ENCODE peak calls at places on chromosomes 11 and 22, in seven cellular contexts. One of them, this sample, is unnamed.

GRCh38 chr11:18012906-18013781 is at the start of gene SERGEF:
- DNase-seq in T-helper 9 cell: peak; percentile 91
- DNase-seq in Daoy: peak; percentile 95
- DNase-seq in EL: peak; percentile 92
- DNase-seq in activated CD4-positive, alpha-beta T cell treated with anti-CD3 and anti-CD28 coated beads, Interleukin-2, amount 10 ng/mL, durations not matched to agents 7 days and 5 days: peak; percentile 94
- DNase-seq in brain microvascular endothelial cell: peak; percentile 65
- DNase-seq in NCI-H345: peak; percentile 97
- DNase-seq in this sample: peak; percentile 75

GRCh38 chr11:77473001-77473800 is 693 bp downstream of the PAK1 start:
- DNase-seq in NCI-H345: peak; percentile 62
- DNase-seq in brain microvascular endothelial cell: no peak
- DNase-seq in Daoy: peak; percentile 63
- DNase-seq in activated CD4-positive, alpha-beta T cell treated with anti-CD3 and anti-CD28 coated beads, Interleukin-2, amount 10 ng/mL, durations not matched to agents 7 days and 5 days: peak; percentile 62
- DNase-seq in T-helper 9 cell: peak; percentile 43
- DNase-seq in EL: peak; percentile 51
- DNase-seq in this sample: no peak

GRCh38 chr11:128302425-128303186 is 284.8 kb downstream of the ETS1 start:
- DNase-seq in NCI-H345: no peak
- DNase-seq in activated CD4-positive, alpha-beta T cell treated with anti-CD3 and anti-CD28 coated beads, Interleukin-2, amount 10 ng/mL, durations not matched to agents 7 days and 5 days: peak; percentile 92
- DNase-seq in Daoy: no peak
- DNase-seq in EL: no peak
- DNase-seq in brain microvascular endothelial cell: no peak
- DNase-seq in T-helper 9 cell: peak; percentile 45
- DNase-seq in this sample: peak; percentile 82

GRCh38 chr11:13962562-13963168 is at the start of gene SPON1:
- DNase-seq in Daoy: peak; percentile 41
- DNase-seq in activated CD4-positive, alpha-beta T cell treated with anti-CD3 and anti-CD28 coated beads, Interleukin-2, amount 10 ng/mL, durations not matched to agents 7 days and 5 days: peak; percentile 44
- DNase-seq in EL: no peak
- DNase-seq in brain microvascular endothelial cell: no peak
- DNase-seq in T-helper 9 cell: no peak
- DNase-seq in NCI-H345: no peak
- DNase-seq in this sample: no peak

GRCh38 chr11:114399903-114400221 is 449 bp downstream of the C11orf71 start:
- DNase-seq in EL: no peak
- DNase-seq in T-helper 9 cell: no peak
- DNase-seq in NCI-H345: peak; percentile 60
- DNase-seq in Daoy: no peak
- DNase-seq in brain microvascular endothelial cell: no peak
- DNase-seq in activated CD4-positive, alpha-beta T cell treated with anti-CD3 and anti-CD28 coated beads, Interleukin-2, amount 10 ng/mL, durations not matched to agents 7 days and 5 days: no peak
- DNase-seq in this sample: peak; percentile 2

GRCh38 chr11:34650528-34650927 is 29.6 kb downstream of the EHF start:
- DNase-seq in NCI-H345: no peak
- DNase-seq in activated CD4-positive, alpha-beta T cell treated with anti-CD3 and anti-CD28 coated beads, Interleukin-2, amount 10 ng/mL, durations not matched to agents 7 days and 5 days: peak; percentile 67
- DNase-seq in T-helper 9 cell: peak; percentile 41
- DNase-seq in Daoy: peak; percentile 58
- DNase-seq in brain microvascular endothelial cell: no peak
- DNase-seq in EL: no peak
- DNase-seq in this sample: peak; percentile 91

GRCh38 chr22:26658671-26659478 is 1.5 kb downstream of the MIAT start:
- DNase-seq in NCI-H345: peak; percentile 85
- DNase-seq in brain microvascular endothelial cell: peak; percentile 94
- DNase-seq in Daoy: peak; percentile 95
- DNase-seq in EL: peak; percentile 94
- DNase-seq in activated CD4-positive, alpha-beta T cell treated with anti-CD3 and anti-CD28 coated beads, Interleukin-2, amount 10 ng/mL, durations not matched to agents 7 days and 5 days: peak; percentile 79
- DNase-seq in T-helper 9 cell: peak; percentile 54
- DNase-seq in this sample: no peak

GRCh38 chr11:57568330-57568766 is 876 bp upstream of the UBE2L6 start:
- DNase-seq in activated CD4-positive, alpha-beta T cell treated with anti-CD3 and anti-CD28 coated beads, Interleukin-2, amount 10 ng/mL, durations not matched to agents 7 days and 5 days: no peak
- DNase-seq in EL: peak; percentile 80
- DNase-seq in Daoy: no peak
- DNase-seq in brain microvascular endothelial cell: peak; percentile 60
- DNase-seq in NCI-H345: peak; percentile 78
- DNase-seq in T-helper 9 cell: peak; percentile 91
- DNase-seq in this sample: peak; percentile 51

GRCh38 chr22:50115693-50116092 is 25.9 kb downstream of the MOV10L1 start:
- DNase-seq in NCI-H345: no peak
- DNase-seq in Daoy: no peak
- DNase-seq in T-helper 9 cell: no peak
- DNase-seq in EL: peak; percentile 87
- DNase-seq in activated CD4-positive, alpha-beta T cell treated with anti-CD3 and anti-CD28 coated beads, Interleukin-2, amount 10 ng/mL, durations not matched to agents 7 days and 5 days: no peak
- DNase-seq in brain microvascular endothelial cell: no peak
- DNase-seq in this sample: no peak

GRCh38 chr11:105968021-105968697 is 53.9 kb downstream of the MSANTD4 start:
- DNase-seq in brain microvascular endothelial cell: peak; percentile 3
- DNase-seq in NCI-H345: no peak
- DNase-seq in Daoy: peak; percentile 41
- DNase-seq in EL: peak; percentile 31
- DNase-seq in activated CD4-positive, alpha-beta T cell treated with anti-CD3 and anti-CD28 coated beads, Interleukin-2, amount 10 ng/mL, durations not matched to agents 7 days and 5 days: no peak
- DNase-seq in T-helper 9 cell: no peak
- DNase-seq in this sample: no peak

GRCh38 chr22:35148381-35148780 is 82.4 kb downstream of the ISX start:
- DNase-seq in NCI-H345: no peak
- DNase-seq in EL: no peak
- DNase-seq in activated CD4-positive, alpha-beta T cell treated with anti-CD3 and anti-CD28 coated beads, Interleukin-2, amount 10 ng/mL, durations not matched to agents 7 days and 5 days: no peak
- DNase-seq in T-helper 9 cell: no peak
- DNase-seq in Daoy: no peak
- DNase-seq in brain microvascular endothelial cell: no peak
- DNase-seq in this sample: no peak

GRCh38 chr11:34890812-34891211 is 25.4 kb downstream of the APIP start:
- DNase-seq in EL: peak; percentile 31
- DNase-seq in Daoy: no peak
- DNase-seq in activated CD4-positive, alpha-beta T cell treated with anti-CD3 and anti-CD28 coated beads, Interleukin-2, amount 10 ng/mL, durations not matched to agents 7 days and 5 days: no peak
- DNase-seq in NCI-H345: peak; percentile 54
- DNase-seq in brain microvascular endothelial cell: peak; percentile 6
- DNase-seq in T-helper 9 cell: no peak
- DNase-seq in this sample: no peak

GRCh38 chr11:119727523-119728081 is 1.4 kb downstream of the NECTIN1 start:
- DNase-seq in T-helper 9 cell: no peak
- DNase-seq in NCI-H345: peak; percentile 28
- DNase-seq in brain microvascular endothelial cell: no peak
- DNase-seq in EL: no peak
- DNase-seq in activated CD4-positive, alpha-beta T cell treated with anti-CD3 and anti-CD28 coated beads, Interleukin-2, amount 10 ng/mL, durations not matched to agents 7 days and 5 days: no peak
- DNase-seq in Daoy: peak; percentile 46
- DNase-seq in this sample: no peak

GRCh38 chr22:38796262-38796957 is 2.5 kb upstream of the DNAL4 start:
- DNase-seq in activated CD4-positive, alpha-beta T cell treated with anti-CD3 and anti-CD28 coated beads, Interleukin-2, amount 10 ng/mL, durations not matched to agents 7 days and 5 days: no peak
- DNase-seq in brain microvascular endothelial cell: no peak
- DNase-seq in NCI-H345: no peak
- DNase-seq in Daoy: no peak
- DNase-seq in EL: no peak
- DNase-seq in T-helper 9 cell: no peak
- DNase-seq in this sample: no peak

GRCh38 chr11:111417011-111417765 is 38.1 kb upstream of the POU2AF1 start:
- DNase-seq in T-helper 9 cell: no peak
- DNase-seq in activated CD4-positive, alpha-beta T cell treated with anti-CD3 and anti-CD28 coated beads, Interleukin-2, amount 10 ng/mL, durations not matched to agents 7 days and 5 days: no peak
- DNase-seq in Daoy: no peak
- DNase-seq in NCI-H345: no peak
- DNase-seq in EL: no peak
- DNase-seq in brain microvascular endothelial cell: no peak
- DNase-seq in this sample: peak; percentile 96

GRCh38 chr11:19660076-19660475 is 52.6 kb upstream of the NAV2 start:
- DNase-seq in EL: peak; percentile 81
- DNase-seq in Daoy: peak; percentile 89
- DNase-seq in brain microvascular endothelial cell: peak; percentile 70
- DNase-seq in T-helper 9 cell: no peak
- DNase-seq in NCI-H345: peak; percentile 51
- DNase-seq in activated CD4-positive, alpha-beta T cell treated with anti-CD3 and anti-CD28 coated beads, Interleukin-2, amount 10 ng/mL, durations not matched to agents 7 days and 5 days: no peak
- DNase-seq in this sample: peak; percentile 61

GRCh38 chr11:110433393-110434333 is 3.9 kb downstream of the FDX1 start:
- DNase-seq in Daoy: peak; percentile 4
- DNase-seq in activated CD4-positive, alpha-beta T cell treated with anti-CD3 and anti-CD28 coated beads, Interleukin-2, amount 10 ng/mL, durations not matched to agents 7 days and 5 days: no peak
- DNase-seq in NCI-H345: peak; percentile 16
- DNase-seq in EL: peak; percentile 30
- DNase-seq in brain microvascular endothelial cell: no peak
- DNase-seq in T-helper 9 cell: no peak
- DNase-seq in this sample: no peak

GRCh38 chr11:67120456-67120855 is 1.4 kb downstream of the KDM2A start:
- DNase-seq in EL: no peak
- DNase-seq in NCI-H345: no peak
- DNase-seq in activated CD4-positive, alpha-beta T cell treated with anti-CD3 and anti-CD28 coated beads, Interleukin-2, amount 10 ng/mL, durations not matched to agents 7 days and 5 days: no peak
- DNase-seq in brain microvascular endothelial cell: no peak
- DNase-seq in T-helper 9 cell: no peak
- DNase-seq in Daoy: no peak
- DNase-seq in this sample: no peak

GRCh38 chr11:492416-493226 is 14.4 kb downstream of the RNH1 start:
- DNase-seq in EL: no peak
- DNase-seq in T-helper 9 cell: no peak
- DNase-seq in NCI-H345: peak; percentile 27
- DNase-seq in activated CD4-positive, alpha-beta T cell treated with anti-CD3 and anti-CD28 coated beads, Interleukin-2, amount 10 ng/mL, durations not matched to agents 7 days and 5 days: no peak
- DNase-seq in Daoy: no peak
- DNase-seq in brain microvascular endothelial cell: no peak
- DNase-seq in this sample: no peak

GRCh38 chr11:16000065-16000464 is 356.3 kb downstream of the SOX6 start:
- DNase-seq in brain microvascular endothelial cell: peak; percentile 61
- DNase-seq in NCI-H345: no peak
- DNase-seq in Daoy: no peak
- DNase-seq in EL: peak; percentile 69
- DNase-seq in T-helper 9 cell: no peak
- DNase-seq in activated CD4-positive, alpha-beta T cell treated with anti-CD3 and anti-CD28 coated beads, Interleukin-2, amount 10 ng/mL, durations not matched to agents 7 days and 5 days: no peak
- DNase-seq in this sample: no peak

GRCh38 chr22:24089951-24090350 is 78.8 kb downstream of the CABIN1 start:
- DNase-seq in activated CD4-positive, alpha-beta T cell treated with anti-CD3 and anti-CD28 coated beads, Interleukin-2, amount 10 ng/mL, durations not matched to agents 7 days and 5 days: no peak
- DNase-seq in T-helper 9 cell: no peak
- DNase-seq in NCI-H345: no peak
- DNase-seq in Daoy: no peak
- DNase-seq in brain microvascular endothelial cell: no peak
- DNase-seq in EL: no peak
- DNase-seq in this sample: no peak

GRCh38 chr11:72598466-72598865 is 75.8 kb downstream of the PDE2A start:
- DNase-seq in EL: no peak
- DNase-seq in brain microvascular endothelial cell: no peak
- DNase-seq in T-helper 9 cell: no peak
- DNase-seq in activated CD4-positive, alpha-beta T cell treated with anti-CD3 and anti-CD28 coated beads, Interleukin-2, amount 10 ng/mL, durations not matched to agents 7 days and 5 days: no peak
- DNase-seq in Daoy: no peak
- DNase-seq in NCI-H345: no peak
- DNase-seq in this sample: no peak

GRCh38 chr11:128582496-128583366 is 4.6 kb downstream of the ETS1 start:
- DNase-seq in Daoy: peak; percentile 90
- DNase-seq in activated CD4-positive, alpha-beta T cell treated with anti-CD3 and anti-CD28 coated beads, Interleukin-2, amount 10 ng/mL, durations not matched to agents 7 days and 5 days: no peak
- DNase-seq in NCI-H345: no peak
- DNase-seq in T-helper 9 cell: no peak
- DNase-seq in brain microvascular endothelial cell: peak; percentile 98
- DNase-seq in EL: peak; percentile 89
- DNase-seq in this sample: no peak

GRCh38 chr11:44312876-44313275 is 2.9 kb upstream of the ALX4 start:
- DNase-seq in EL: no peak
- DNase-seq in T-helper 9 cell: no peak
- DNase-seq in NCI-H345: no peak
- DNase-seq in Daoy: no peak
- DNase-seq in activated CD4-positive, alpha-beta T cell treated with anti-CD3 and anti-CD28 coated beads, Interleukin-2, amount 10 ng/mL, durations not matched to agents 7 days and 5 days: no peak
- DNase-seq in brain microvascular endothelial cell: no peak
- DNase-seq in this sample: no peak

GRCh38 chr22:23386822-23387580 is 193.1 kb downstream of the IGLL1 start:
- DNase-seq in T-helper 9 cell: no peak
- DNase-seq in brain microvascular endothelial cell: no peak
- DNase-seq in Daoy: no peak
- DNase-seq in EL: no peak
- DNase-seq in NCI-H345: no peak
- DNase-seq in activated CD4-positive, alpha-beta T cell treated with anti-CD3 and anti-CD28 coated beads, Interleukin-2, amount 10 ng/mL, durations not matched to agents 7 days and 5 days: no peak
- DNase-seq in this sample: no peak

GRCh38 chr11:85886089-85887056 is 31.2 kb downstream of the CCDC83 start:
- DNase-seq in NCI-H345: no peak
- DNase-seq in Daoy: no peak
- DNase-seq in activated CD4-positive, alpha-beta T cell treated with anti-CD3 and anti-CD28 coated beads, Interleukin-2, amount 10 ng/mL, durations not matched to agents 7 days and 5 days: no peak
- DNase-seq in T-helper 9 cell: no peak
- DNase-seq in EL: peak; percentile 32
- DNase-seq in brain microvascular endothelial cell: no peak
- DNase-seq in this sample: no peak

GRCh38 chr11:113645593-113646349 is 60.3 kb downstream of the TMPRSS5 start:
- DNase-seq in T-helper 9 cell: no peak
- DNase-seq in EL: no peak
- DNase-seq in NCI-H345: no peak
- DNase-seq in brain microvascular endothelial cell: no peak
- DNase-seq in Daoy: no peak
- DNase-seq in activated CD4-positive, alpha-beta T cell treated with anti-CD3 and anti-CD28 coated beads, Interleukin-2, amount 10 ng/mL, durations not matched to agents 7 days and 5 days: no peak
- DNase-seq in this sample: no peak

GRCh38 chr11:8786933-8787332 is 104.3 kb downstream of the RPL27A start:
- DNase-seq in activated CD4-positive, alpha-beta T cell treated with anti-CD3 and anti-CD28 coated beads, Interleukin-2, amount 10 ng/mL, durations not matched to agents 7 days and 5 days: no peak
- DNase-seq in brain microvascular endothelial cell: no peak
- DNase-seq in T-helper 9 cell: no peak
- DNase-seq in Daoy: no peak
- DNase-seq in EL: no peak
- DNase-seq in NCI-H345: no peak
- DNase-seq in this sample: no peak

GRCh38 chr11:19055016-19055415 is 5.5 kb downstream of the MRGPRX2 start:
- DNase-seq in NCI-H345: no peak
- DNase-seq in brain microvascular endothelial cell: no peak
- DNase-seq in EL: no peak
- DNase-seq in Daoy: peak; percentile 73
- DNase-seq in activated CD4-positive, alpha-beta T cell treated with anti-CD3 and anti-CD28 coated beads, Interleukin-2, amount 10 ng/mL, durations not matched to agents 7 days and 5 days: no peak
- DNase-seq in T-helper 9 cell: no peak
- DNase-seq in this sample: no peak

GRCh38 chr11:23336961-23337360 is 476.7 kb upstream of the CCDC179 start:
- DNase-seq in NCI-H345: no peak
- DNase-seq in brain microvascular endothelial cell: peak; percentile 58
- DNase-seq in activated CD4-positive, alpha-beta T cell treated with anti-CD3 and anti-CD28 coated beads, Interleukin-2, amount 10 ng/mL, durations not matched to agents 7 days and 5 days: no peak
- DNase-seq in EL: peak; percentile 40
- DNase-seq in Daoy: no peak
- DNase-seq in T-helper 9 cell: no peak
- DNase-seq in this sample: no peak

GRCh38 chr11:75233688-75234295 is 6.8 kb upstream of the TPBGL start:
- DNase-seq in T-helper 9 cell: no peak
- DNase-seq in brain microvascular endothelial cell: peak; percentile 61
- DNase-seq in activated CD4-positive, alpha-beta T cell treated with anti-CD3 and anti-CD28 coated beads, Interleukin-2, amount 10 ng/mL, durations not matched to agents 7 days and 5 days: peak; percentile 63
- DNase-seq in NCI-H345: no peak
- DNase-seq in EL: peak; percentile 59
- DNase-seq in Daoy: peak; percentile 54
- DNase-seq in this sample: no peak

GRCh38 chr11:115247404-115247803 is 256.8 kb downstream of the CADM1 start:
- DNase-seq in NCI-H345: no peak
- DNase-seq in EL: peak; percentile 4
- DNase-seq in T-helper 9 cell: no peak
- DNase-seq in Daoy: no peak
- DNase-seq in activated CD4-positive, alpha-beta T cell treated with anti-CD3 and anti-CD28 coated beads, Interleukin-2, amount 10 ng/mL, durations not matched to agents 7 days and 5 days: no peak
- DNase-seq in brain microvascular endothelial cell: no peak
- DNase-seq in this sample: no peak

GRCh38 chr22:44311104-44311854 is 1.5 kb downstream of the SHISAL1 start:
- DNase-seq in Daoy: no peak
- DNase-seq in EL: no peak
- DNase-seq in brain microvascular endothelial cell: no peak
- DNase-seq in NCI-H345: no peak
- DNase-seq in T-helper 9 cell: no peak
- DNase-seq in activated CD4-positive, alpha-beta T cell treated with anti-CD3 and anti-CD28 coated beads, Interleukin-2, amount 10 ng/mL, durations not matched to agents 7 days and 5 days: no peak
- DNase-seq in this sample: no peak

GRCh38 chr11:16001899-16002426 is 354.4 kb downstream of the SOX6 start:
- DNase-seq in brain microvascular endothelial cell: peak; percentile 49
- DNase-seq in T-helper 9 cell: no peak
- DNase-seq in activated CD4-positive, alpha-beta T cell treated with anti-CD3 and anti-CD28 coated beads, Interleukin-2, amount 10 ng/mL, durations not matched to agents 7 days and 5 days: peak; percentile 6
- DNase-seq in Daoy: peak; percentile 88
- DNase-seq in NCI-H345: peak; percentile 90
- DNase-seq in EL: peak; percentile 91
- DNase-seq in this sample: no peak

GRCh38 chr11:1304376-1304775 is 5.1 kb downstream of the TOLLIP start:
- DNase-seq in NCI-H345: no peak
- DNase-seq in EL: no peak
- DNase-seq in T-helper 9 cell: no peak
- DNase-seq in brain microvascular endothelial cell: no peak
- DNase-seq in Daoy: no peak
- DNase-seq in activated CD4-positive, alpha-beta T cell treated with anti-CD3 and anti-CD28 coated beads, Interleukin-2, amount 10 ng/mL, durations not matched to agents 7 days and 5 days: peak; percentile 3
- DNase-seq in this sample: no peak

GRCh38 chr11:110468095-110468494 is 38.3 kb downstream of the FDX1 start:
- DNase-seq in Daoy: no peak
- DNase-seq in activated CD4-positive, alpha-beta T cell treated with anti-CD3 and anti-CD28 coated beads, Interleukin-2, amount 10 ng/mL, durations not matched to agents 7 days and 5 days: no peak
- DNase-seq in EL: no peak
- DNase-seq in brain microvascular endothelial cell: no peak
- DNase-seq in T-helper 9 cell: no peak
- DNase-seq in NCI-H345: no peak
- DNase-seq in this sample: no peak

GRCh38 chr22:37634505-37635002 is 4.9 kb upstream of the SH3BP1 start:
- DNase-seq in EL: no peak
- DNase-seq in T-helper 9 cell: no peak
- DNase-seq in Daoy: no peak
- DNase-seq in activated CD4-positive, alpha-beta T cell treated with anti-CD3 and anti-CD28 coated beads, Interleukin-2, amount 10 ng/mL, durations not matched to agents 7 days and 5 days: no peak
- DNase-seq in NCI-H345: no peak
- DNase-seq in brain microvascular endothelial cell: no peak
- DNase-seq in this sample: no peak

This sample was measured in GM12878.